ENCODE peak calls at places on chromosomes 7 and 10, in five cellular contexts. A is heart left ventricle; H is fibroblast of lung; M is IMR-90; Z is CD4-positive, alpha-beta T cell. I is an unnamed sample. For H3K27me3, the result is how much of the 10 kb centered on the place peaks cover.

GRCh38 chr7:48759431-48760080 is 164.8 kb upstream of the CDC14C start:
- DNase-seq in M (no peak), H (no peak), A (no peak), Z (no peak), I (no peak)

GRCh38 chr7:150876817-150877526 is 24.7 kb downstream of the AOC1 start:
- DNase-seq in M (peak), H (peak), A (peak), Z (peak), I (peak)

GRCh38 chr7:16847381-16847860 is 34.4 kb downstream of the AGR3 start:
- DNase-seq in Z (no peak), M (peak), H (peak), A (no peak), I (peak)

GRCh38 chr7:149771199-149771636 is 2.2 kb downstream of the ZNF467 start:
- DNase-seq in H (no peak), Z (peak), M (no peak), A (no peak), I (no peak)

GRCh38 chr7:39811161-39811614 is 138.9 kb upstream of the CDK13 start:
- DNase-seq in A (no peak), Z (no peak), H (peak), M (peak), I (no peak)

GRCh38 chr10:15784237-15784636 is 64.5 kb upstream of the ITGA8 start:
- DNase-seq in Z (no peak), A (no peak), M (no peak), H (no peak), I (no peak)

GRCh38 chr10:113169853-113170455 is 219.9 kb downstream of the TCF7L2 start:
- DNase-seq in H (no peak), Z (no peak), M (no peak), A (no peak), I (no peak)

GRCh38 chr7:25032774-25033743 is 53.1 kb upstream of the OSBPL3 start:
- DNase-seq in A (no peak), M (peak), Z (no peak), H (peak), I (no peak)

GRCh38 chr7:141418087-141418486 is 133.1 kb upstream of the AGK start:
- DNase-seq in A (no peak), M (no peak), H (no peak), Z (no peak), I (no peak)

GRCh38 chr7:95843286-95843685 is 70.9 kb downstream of the DYNC1I1 start:
- DNase-seq in M (no peak), Z (no peak), A (no peak), H (no peak), I (no peak)
- TF ChIP-seq CTCF in M (no peak), Z (no peak), A (peak), H (no peak), I (no peak)

GRCh38 chr10:101231912-101232689 is 2.8 kb upstream of the LBX1 start:
- DNase-seq in A (no peak), H (no peak), Z (no peak), M (no peak), I (no peak)

GRCh38 chr10:101235766-101236165 is 6.5 kb upstream of the LBX1 start:
- DNase-seq in Z (no peak), A (no peak), H (no peak), M (no peak), I (no peak)

GRCh38 chr10:101233863-101234262 is 4.6 kb upstream of the LBX1 start:
- DNase-seq in M (no peak), A (no peak), H (no peak), Z (no peak), I (no peak)

GRCh38 chr10:101234333-101234732 is 5.1 kb upstream of the LBX1 start:
- DNase-seq in Z (no peak), H (no peak), A (no peak), M (no peak), I (no peak)

DNA sequence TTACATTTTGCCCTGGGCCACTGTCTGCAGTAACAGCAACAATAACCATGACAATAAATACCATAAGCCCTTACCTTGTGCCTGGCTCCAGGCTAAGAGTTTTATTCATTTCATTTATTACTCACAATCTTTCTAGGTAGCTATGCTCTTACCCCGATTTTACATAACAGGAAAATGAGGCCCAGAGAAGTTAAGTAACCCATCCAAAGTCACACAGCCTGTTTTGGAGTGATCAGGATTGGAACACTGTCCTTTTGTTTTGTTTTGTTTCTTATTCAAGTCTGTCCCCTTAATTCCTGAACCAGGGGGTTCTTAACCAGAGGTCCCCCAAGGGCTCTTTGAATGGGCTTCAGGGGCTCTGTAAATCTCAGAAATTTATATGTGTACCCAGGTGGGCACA is 4.2 kb upstream of the LBX1 start:
- DNase-seq in M (no peak), Z (no peak), A (no peak), H (no peak), I (no peak)
- H3K27me3 ChIP-seq in M (half or more), Z (half or more), A (half or more), H (half or more), I (half or more)

GRCh38 chr10:70052462-70053211 is at the start of gene MACROH2A2:
- DNase-seq in M (peak), Z (no peak), H (peak), A (peak), I (peak)
- TF ChIP-seq CTCF in M (peak), Z (no peak), H (peak), A (peak), I (peak)

DNA sequence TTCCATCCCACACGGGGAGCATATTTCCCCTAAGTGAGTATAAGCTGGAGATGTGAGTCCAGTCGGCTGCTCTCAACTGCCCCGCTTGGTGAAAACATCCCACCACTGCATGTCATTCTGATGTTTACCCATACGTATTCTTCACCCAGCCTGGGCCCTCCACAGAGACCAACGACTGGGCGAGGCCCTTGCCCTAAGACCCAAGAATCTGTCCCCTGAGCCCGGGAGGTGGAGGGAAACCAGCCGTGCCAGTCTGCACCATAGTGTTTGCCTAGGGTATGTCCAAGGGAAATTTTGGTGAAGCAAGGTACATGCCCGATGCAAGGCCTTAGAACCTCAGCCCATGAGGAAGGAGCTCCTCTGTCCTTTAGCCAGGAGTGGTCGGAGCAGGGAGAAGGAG is 67.9 kb downstream of the RGS10 start:
- DNase-seq in Z (no peak), M (no peak), H (no peak), A (no peak), I (no peak)
- H3K27me3 ChIP-seq in Z (under half), M (half or more), H (under half), A (under half), I (under half)

DNA sequence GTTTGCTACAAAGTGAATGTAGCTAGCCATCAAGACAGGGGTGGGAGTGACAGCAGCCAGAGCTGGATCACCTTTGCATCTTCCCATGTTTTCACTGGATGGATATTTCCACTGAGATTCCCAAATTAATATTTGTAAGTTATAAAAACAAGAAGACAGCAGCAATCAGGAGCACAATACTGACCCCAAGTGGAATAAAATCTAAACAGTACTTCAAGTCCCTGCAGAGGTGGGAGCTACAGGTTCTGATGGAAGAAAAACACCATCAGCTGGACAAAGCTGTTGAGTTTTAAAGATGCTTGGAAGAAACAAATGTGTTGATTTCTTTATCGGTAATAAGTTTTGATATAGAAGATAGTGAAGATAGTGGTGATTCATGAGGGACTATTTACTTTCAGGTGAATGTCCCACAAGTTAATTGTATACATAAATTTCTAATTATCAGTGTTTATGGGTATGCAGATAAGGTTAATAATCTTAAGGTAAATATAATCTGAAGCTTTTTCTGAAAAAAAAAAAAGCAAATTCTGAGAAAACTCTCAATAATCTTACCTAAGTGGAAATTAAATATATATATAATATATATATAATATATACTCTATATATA is 129.3 kb downstream of the SLC16A9 start:
- DNase-seq in Z (no peak), M (peak), A (no peak), H (peak), I (no peak)
- TF ChIP-seq CTCF in Z (no peak), M (peak), A (peak), H (peak), I (peak)

DNA sequence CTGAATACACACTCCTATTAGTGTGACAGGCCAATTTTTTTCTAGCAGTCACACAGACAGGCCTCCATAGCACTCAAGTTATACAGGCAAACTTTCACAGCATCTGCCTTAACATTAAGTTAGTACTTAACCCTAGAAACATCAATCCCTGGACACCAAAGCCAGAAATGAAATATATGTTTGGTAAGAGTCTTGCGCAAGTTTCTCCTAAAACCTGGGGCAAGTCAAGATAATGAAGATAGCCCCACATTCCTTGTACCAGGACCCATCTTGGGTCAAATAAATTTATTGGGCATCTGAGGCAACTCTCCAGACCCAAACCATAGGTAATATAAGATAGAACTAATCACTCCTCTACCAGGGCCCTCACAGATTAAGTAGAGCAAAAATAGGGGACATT is 70.8 kb upstream of the ZNF92 start:
- DNase-seq in Z (no peak), M (no peak), A (no peak), H (no peak), I (no peak)
- H3K27me3 ChIP-seq in Z (under half), M (under half), A (under half), H (under half), I (under half)

GRCh38 chr7:74025146-74025545 is 2.8 kb upstream of the ELN start:
- DNase-seq in Z (no peak), H (no peak), M (no peak), A (no peak), I (no peak)

GRCh38 chr7:74023786-74024185 is 4.2 kb upstream of the ELN start:
- DNase-seq in Z (no peak), A (no peak), M (no peak), H (no peak), I (no peak)

GRCh38 chr7:74021546-74022320 is 6.2 kb upstream of the ELN start:
- DNase-seq in M (no peak), Z (no peak), H (no peak), A (no peak), I (no peak)

GRCh38 chr7:74022507-74022906 is 5.5 kb upstream of the ELN start:
- DNase-seq in H (no peak), Z (no peak), M (no peak), A (no peak), I (no peak)

DNA sequence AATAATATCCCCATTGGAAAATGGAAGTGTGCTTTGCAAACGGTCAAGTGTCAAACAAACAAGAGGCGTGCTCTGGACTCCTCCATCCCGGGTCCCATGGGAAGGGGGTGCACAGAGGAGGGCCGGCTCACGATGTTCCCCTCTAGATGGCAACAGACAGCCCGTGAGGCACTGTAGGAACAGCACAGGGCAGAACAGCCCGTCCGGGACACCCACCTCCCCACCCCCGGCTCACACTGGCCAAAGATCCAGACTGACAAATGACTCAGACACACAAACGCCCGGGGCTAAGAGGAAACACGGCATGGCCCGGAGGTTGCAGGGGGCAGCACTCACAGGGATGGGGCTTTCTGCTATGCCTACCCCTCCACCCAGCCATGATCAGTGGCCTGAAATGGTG is 4.9 kb upstream of the ELN start:
- DNase-seq in Z (no peak), A (no peak), H (peak), M (peak), I (no peak)
- TF ChIP-seq CTCF in Z (no peak), A (no peak), H (no peak), M (peak), I (peak)

DNA sequence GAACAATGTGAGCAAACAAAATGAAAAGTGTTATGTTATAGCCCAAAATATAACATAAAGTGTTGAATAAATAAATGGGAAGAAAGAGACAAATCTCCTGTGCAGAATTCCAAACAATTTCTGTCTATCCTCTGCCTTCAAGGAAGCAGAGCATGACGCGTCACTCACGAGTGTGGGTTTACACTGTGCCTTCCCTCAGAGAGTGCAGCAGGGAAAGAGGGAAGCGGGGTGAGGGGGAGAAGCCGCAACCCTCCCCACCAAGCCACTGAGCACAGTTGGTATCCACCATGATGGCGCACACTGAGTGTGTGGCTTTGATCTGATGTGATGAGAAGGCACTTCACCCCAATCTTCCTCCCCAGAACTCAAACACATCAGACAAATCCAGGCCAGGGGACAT is 74.8 kb downstream of the PTPRN2 start:
- DNase-seq in Z (no peak), A (no peak), M (no peak), H (no peak), I (no peak)
- H3K27me3 ChIP-seq in Z (under half), A (under half), M (under half), H (under half), I (under half)